ENCODE peak calls at places on chromosome 7, in ten cellular contexts. S is left ventricle myocardium inferior; P is body of pancreas; Y is mammary epithelial cell; A is mesenchymal stem cell; T is CD4-positive, alpha-beta memory T cell; X is stomach; B is IMR-90; J is PC-3; M is CD8-positive, alpha-beta T cell. E is an unnamed sample. For H3K4me1, the result is how much of the 10 kb centered on the place peaks cover.

GRCh38 chr7:41732279-41733062 is 29.6 kb upstream of the INHBA start:
- DNase-seq in S (no peak), P (no peak), Y (no peak), A (no peak), T (no peak), X (no peak), B (peak), J (peak), M (no peak), E (no peak)

GRCh38 chr7:76252020-76252419 is 50.3 kb downstream of the SRRM3 start:
- DNase-seq in S (no peak), P (no peak), Y (no peak), A (no peak), T (no peak), X (no peak), B (no peak), J (no peak), M (no peak), E (no peak)

GRCh38 chr7:27869060-27869459 is 129.1 kb downstream of the TAX1BP1 start:
- DNase-seq in S (no peak), P (no peak), Y (no peak), A (no peak), T (no peak), X (no peak), B (no peak), J (no peak), M (no peak), E (no peak)

GRCh38 chr7:102107474-102108104 is 179.1 kb upstream of the SH2B2 start:
- DNase-seq in S (no peak), P (no peak), Y (no peak), A (no peak), T (no peak), X (no peak), B (no peak), J (no peak), M (no peak), E (no peak)

GRCh38 chr7:121301441-121302213 is 27.2 kb upstream of the WNT16 start:
- DNase-seq in S (no peak), P (no peak), Y (no peak), A (no peak), T (no peak), X (no peak), B (peak), J (peak), M (no peak), E (no peak)

GRCh38 chr7:79789584-79790345 is 336.3 kb upstream of the MAGI2 start:
- DNase-seq in S (no peak), P (no peak), Y (no peak), A (no peak), T (no peak), X (no peak), B (peak), J (no peak), M (no peak), E (no peak)

GRCh38 chr7:55538538-55538937 is 33.8 kb downstream of the VOPP1 start:
- DNase-seq in S (no peak), P (no peak), Y (peak), A (peak), T (no peak), X (no peak), B (peak), J (peak), M (no peak), E (no peak)

GRCh38 chr7:114138587-114138986 is 219.8 kb upstream of the PPP1R3A start:
- DNase-seq in S (no peak), P (no peak), Y (no peak), A (no peak), T (no peak), X (no peak), B (no peak), J (no peak), M (no peak), E (no peak)

GRCh38 chr7:36396150-36396549 is 6.5 kb downstream of the ANLN start:
- DNase-seq in S (no peak), P (no peak), Y (no peak), A (peak), T (no peak), X (no peak), B (peak), J (no peak), M (no peak), E (no peak)

GRCh38 chr7:50662059-50662689 is 97.0 kb upstream of the DDC start:
- DNase-seq in S (no peak), P (no peak), Y (peak), A (no peak), T (no peak), X (no peak), B (no peak), J (no peak), M (peak), E (no peak)

GRCh38 chr7:158165711-158166110 is 421.9 kb downstream of the PTPRN2 start:
- DNase-seq in S (no peak), P (no peak), Y (no peak), A (no peak), T (no peak), X (no peak), B (no peak), J (no peak), M (no peak), E (no peak)

GRCh38 chr7:42017356-42017986 is 219.5 kb downstream of the GLI3 start:
- DNase-seq in S (no peak), P (no peak), Y (no peak), A (no peak), T (no peak), X (no peak), B (no peak), J (no peak), M (no peak), E (no peak)

GRCh38 chr7:113804475-113805130 is 114.2 kb downstream of the PPP1R3A start:
- DNase-seq in S (no peak), P (no peak), Y (no peak), A (no peak), T (no peak), X (no peak), B (peak), J (no peak), M (no peak), E (no peak)

GRCh38 chr7:90552521-90552920 is 43.6 kb upstream of the CDK14 start:
- DNase-seq in S (no peak), P (no peak), Y (peak), A (peak), T (no peak), X (no peak), B (peak), J (peak), M (no peak), E (no peak)

GRCh38 chr7:30428586-30429530 is 49.7 kb downstream of the NOD1 start:
- DNase-seq in S (no peak), P (no peak), Y (no peak), A (no peak), T (no peak), X (no peak), B (no peak), J (no peak), M (no peak), E (no peak)

GRCh38 chr7:159040912-159041711 is 103.6 kb downstream of the VIPR2 start:
- DNase-seq in S (no peak), P (no peak), Y (no peak), A (no peak), T (no peak), X (peak), B (no peak), J (no peak), M (peak), E (no peak)

GRCh38 chr7:77587276-77587675 is 50.2 kb downstream of the PTPN12 start:
- DNase-seq in S (no peak), P (no peak), Y (no peak), A (no peak), T (no peak), X (no peak), B (no peak), J (no peak), M (no peak), E (no peak)

GRCh38 chr7:117296066-117296465 is 26.8 kb downstream of the WNT2 start:
- DNase-seq in S (no peak), P (no peak), Y (peak), A (no peak), T (no peak), X (no peak), B (no peak), J (no peak), M (no peak), E (no peak)

GRCh38 chr7:17709127-17709526 is 231.2 kb downstream of the SNX13 start:
- DNase-seq in S (no peak), P (no peak), Y (no peak), A (no peak), T (no peak), X (no peak), B (no peak), J (no peak), M (no peak), E (no peak)

GRCh38 chr7:114659409-114659808 is 244.8 kb downstream of the FOXP2 start:
- DNase-seq in S (no peak), P (no peak), Y (no peak), A (peak), T (no peak), X (no peak), B (no peak), J (no peak), M (no peak), E (no peak)

GRCh38 chr7:121078701-121079227 is 90.3 kb downstream of the CPED1 start:
- DNase-seq in S (no peak), P (no peak), Y (no peak), A (no peak), T (no peak), X (no peak), B (no peak), J (no peak), M (no peak), E (no peak)

GRCh38 chr7:75854233-75854632 is 24.6 kb upstream of the RHBDD2 start:
- DNase-seq in S (no peak), P (no peak), Y (peak), A (peak), T (no peak), X (no peak), B (peak), J (no peak), M (no peak), E (no peak)

GRCh38 chr7:78326870-78327269 is 528.3 kb downstream of the PHTF2 start:
- DNase-seq in S (peak), P (no peak), Y (no peak), A (no peak), T (no peak), X (no peak), B (peak), J (no peak), M (no peak), E (no peak)

GRCh38 chr7:139915301-139915863 is 86.3 kb downstream of the TBXAS1 start:
- DNase-seq in S (no peak), P (no peak), Y (no peak), A (no peak), T (no peak), X (no peak), B (peak), J (peak), M (no peak), E (no peak)

GRCh38 chr7:89012016-89012415 is 216.5 kb upstream of the TEX47 start:
- DNase-seq in S (no peak), P (no peak), Y (no peak), A (no peak), T (no peak), X (no peak), B (no peak), J (no peak), M (no peak), E (no peak)

GRCh38 chr7:33714208-33714607 is 191.1 kb upstream of the BMPER start:
- DNase-seq in S (no peak), P (no peak), Y (no peak), A (no peak), T (no peak), X (no peak), B (no peak), J (no peak), M (no peak), E (no peak)

GRCh38 chr7:64045301-64046040 is at the start of gene ZNF727:
- DNase-seq in S (peak), P (peak), Y (no peak), A (no peak), T (peak), X (no peak), B (no peak), J (no peak), M (no peak), E (peak)

GRCh38 chr7:33701927-33702326 is 203.4 kb upstream of the BMPER start:
- DNase-seq in S (no peak), P (no peak), Y (no peak), A (no peak), T (no peak), X (no peak), B (no peak), J (no peak), M (no peak), E (no peak)

GRCh38 chr7:130256716-130257115 is 9.9 kb upstream of the CPA2 start:
- DNase-seq in S (no peak), P (no peak), Y (no peak), A (no peak), T (no peak), X (no peak), B (no peak), J (no peak), M (no peak), E (no peak)

GRCh38 chr7:130894146-130895005 is 160.4 kb upstream of the KLF14 start:
- DNase-seq in S (peak), P (peak), Y (peak), A (peak), T (no peak), X (peak), B (peak), J (peak), M (no peak), E (peak)

GRCh38 chr7:114988755-114989154 is 66.9 kb downstream of the MDFIC start:
- DNase-seq in S (peak), P (no peak), Y (peak), A (peak), T (no peak), X (no peak), B (peak), J (peak), M (no peak), E (no peak)

GRCh38 chr7:76230214-76230613 is 28.5 kb downstream of the SRRM3 start:
- DNase-seq in S (no peak), P (no peak), Y (no peak), A (no peak), T (no peak), X (no peak), B (no peak), J (no peak), M (no peak), E (no peak)

GRCh38 chr7:155233703-155234492 is 63.8 kb upstream of the INSIG1 start:
- DNase-seq in S (no peak), P (peak), Y (no peak), A (no peak), T (no peak), X (peak), B (no peak), J (no peak), M (peak), E (no peak)

GRCh38 chr7:143407296-143408246 is 1.1 kb downstream of the EPHA1 start:
- DNase-seq in S (no peak), P (no peak), Y (no peak), A (no peak), T (peak), X (no peak), B (no peak), J (peak), M (peak), E (no peak)

GRCh38 chr7:128860158-128861073 is 2.2 kb upstream of the ATP6V1F start:
- DNase-seq in S (no peak), P (no peak), Y (no peak), A (no peak), T (no peak), X (no peak), B (peak), J (no peak), M (no peak), E (no peak)

GRCh38 chr7:150465414-150465813 is 15.0 kb downstream of the GIMAP8 start:
- DNase-seq in S (no peak), P (no peak), Y (peak), A (no peak), T (no peak), X (no peak), B (no peak), J (peak), M (no peak), E (no peak)

GRCh38 chr7:150466477-150466876 is 16.0 kb downstream of the GIMAP8 start:
- DNase-seq in S (no peak), P (no peak), Y (peak), A (no peak), T (no peak), X (no peak), B (no peak), J (no peak), M (no peak), E (no peak)

GRCh38 chr7:150462413-150462812 is 12.0 kb downstream of the GIMAP8 start:
- DNase-seq in S (no peak), P (no peak), Y (no peak), A (no peak), T (no peak), X (no peak), B (no peak), J (no peak), M (no peak), E (no peak)

GRCh38 chr7:150463461-150463860 is 13.0 kb downstream of the GIMAP8 start:
- DNase-seq in S (no peak), P (no peak), Y (no peak), A (no peak), T (no peak), X (no peak), B (no peak), J (no peak), M (no peak), E (no peak)

GRCh38 chr7:150464962-150465361 is 14.5 kb downstream of the GIMAP8 start:
- DNase-seq in S (no peak), P (no peak), Y (no peak), A (no peak), T (no peak), X (no peak), B (no peak), J (no peak), M (no peak), E (no peak)
- H3K4me1 ChIP-seq in S (under half), P (under half), Y (under half), A (under half), T (half or more), X (under half), B (under half), J (under half), M (half or more), E (under half)

DNA sequence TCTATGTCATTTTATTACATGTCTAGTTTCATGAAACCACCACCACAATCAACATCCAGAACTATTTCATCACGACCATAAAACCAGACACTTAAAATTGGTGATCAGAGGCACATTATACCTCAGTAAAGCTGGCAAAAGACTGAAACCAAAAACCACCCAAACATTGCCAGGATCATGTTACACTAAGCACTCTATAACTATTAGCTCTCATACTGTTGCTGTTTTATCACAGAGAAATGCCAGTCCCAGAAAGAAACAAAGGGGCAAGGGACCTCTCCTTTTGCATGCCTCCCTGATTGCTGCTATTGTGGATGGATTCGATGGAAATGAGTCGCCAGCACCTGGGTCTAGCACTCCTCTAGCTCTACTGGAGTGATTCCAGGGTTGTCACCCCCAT is 300.9 kb downstream of the PLXNA4 start:
- DNase-seq in S (no peak), P (no peak), Y (no peak), A (no peak), T (no peak), X (no peak), B (no peak), J (peak), M (no peak), E (no peak)
- H3K4me1 ChIP-seq in S (under half), P (under half), Y (under half), A (under half), T (under half), X (under half), B (under half), J (under half), M (under half), E (under half)

DNA sequence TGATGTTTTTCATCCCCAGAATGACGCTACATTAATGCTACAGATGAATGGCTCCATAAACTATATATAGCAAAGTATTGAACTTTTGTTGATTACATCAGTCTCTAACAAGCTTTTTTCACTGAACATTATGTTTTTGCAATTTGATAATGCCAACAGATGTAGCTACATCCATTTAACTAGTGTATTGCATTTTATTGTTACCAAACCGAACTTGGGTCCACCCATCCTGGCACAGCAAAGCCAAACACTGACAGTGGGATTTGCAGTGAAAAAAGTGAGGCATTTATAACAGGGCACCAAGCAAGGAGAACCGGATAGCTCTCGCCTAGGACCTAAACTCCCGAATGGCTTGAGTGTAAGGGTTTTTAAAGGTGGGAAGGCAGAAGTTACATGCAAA is 182.8 kb upstream of the TNS3 start:
- DNase-seq in S (no peak), P (no peak), Y (no peak), A (no peak), T (no peak), X (no peak), B (no peak), J (no peak), M (no peak), E (no peak)
- H3K4me1 ChIP-seq in S (under half), P (under half), Y (under half), A (under half), T (under half), X (under half), B (under half), J (under half), M (under half), E (under half)

GRCh38 chr7:472640-472957 is 47.0 kb downstream of the PDGFA start:
- DNase-seq in S (no peak), P (no peak), Y (no peak), A (no peak), T (no peak), X (no peak), B (no peak), J (no peak), M (no peak), E (no peak)

GRCh38 chr7:473211-473734 is 46.4 kb downstream of the PDGFA start:
- DNase-seq in S (no peak), P (no peak), Y (no peak), A (no peak), T (no peak), X (peak), B (no peak), J (no peak), M (no peak), E (no peak)

GRCh38 chr7:469591-469961 is 50.1 kb downstream of the PDGFA start:
- DNase-seq in S (no peak), P (no peak), Y (no peak), A (no peak), T (no peak), X (no peak), B (no peak), J (no peak), M (no peak), E (no peak)

GRCh38 chr7:471866-472639 is 47.6 kb downstream of the PDGFA start:
- DNase-seq in S (peak), P (no peak), Y (peak), A (peak), T (no peak), X (peak), B (peak), J (peak), M (no peak), E (peak)

GRCh38 chr7:471191-471865 is 48.3 kb downstream of the PDGFA start:
- DNase-seq in S (no peak), P (no peak), Y (no peak), A (no peak), T (no peak), X (no peak), B (no peak), J (no peak), M (no peak), E (no peak)
- H3K4me1 ChIP-seq in S (under half), P (under half), Y (under half), A (under half), T (under half), X (under half), B (under half), J (under half), M (under half), E (under half)

GRCh38 chr7:73518470-73518869 is 3.6 kb downstream of the BAZ1B start:
- DNase-seq in S (no peak), P (no peak), Y (no peak), A (no peak), T (no peak), X (no peak), B (no peak), J (no peak), M (no peak), E (no peak)

GRCh38 chr7:73520673-73521635 is 1.1 kb downstream of the BAZ1B start:
- DNase-seq in S (no peak), P (no peak), Y (peak), A (peak), T (no peak), X (no peak), B (peak), J (peak), M (no peak), E (no peak)

GRCh38 chr7:73519867-73520672 is 2.0 kb downstream of the BAZ1B start:
- DNase-seq in S (no peak), P (no peak), Y (peak), A (no peak), T (no peak), X (no peak), B (peak), J (no peak), M (no peak), E (no peak)

GRCh38 chr7:73522081-73522818 is at the start of gene BAZ1B:
- DNase-seq in S (peak), P (peak), Y (peak), A (peak), T (peak), X (peak), B (peak), J (peak), M (peak), E (peak)

GRCh38 chr7:73521636-73522080 is 435 bp downstream of the BAZ1B start:
- DNase-seq in S (peak), P (no peak), Y (no peak), A (peak), T (no peak), X (peak), B (peak), J (peak), M (no peak), E (peak)
- H3K4me1 ChIP-seq in S (half or more), P (under half), Y (under half), A (under half), T (half or more), X (under half), B (under half), J (under half), M (half or more), E (under half)

DNA sequence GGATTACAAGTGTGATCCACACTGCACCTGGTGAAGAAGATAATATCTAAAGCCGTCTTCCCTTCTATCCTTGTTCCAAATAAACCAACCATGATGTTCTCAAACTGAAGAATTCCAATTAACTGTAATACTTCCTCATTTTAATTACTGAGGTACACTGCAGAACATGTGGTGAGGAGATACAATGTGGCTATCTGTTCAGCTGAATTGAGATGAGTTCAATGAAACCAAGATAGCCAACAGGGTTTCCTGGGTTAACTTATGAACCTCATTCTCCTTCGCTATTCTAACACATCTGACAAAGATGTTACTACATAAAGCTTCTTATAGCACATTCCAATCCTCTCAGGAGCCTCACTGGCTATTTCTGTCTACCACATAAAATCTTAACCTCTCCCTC is 75.5 kb downstream of the RAPGEF5 start:
- DNase-seq in S (no peak), P (no peak), Y (no peak), A (no peak), T (no peak), X (no peak), B (no peak), J (no peak), M (no peak), E (no peak)
- H3K4me1 ChIP-seq in S (under half), P (under half), Y (under half), A (under half), T (under half), X (under half), B (under half), J (under half), M (under half), E (under half)